ENCODE peak calls at places on chromosomes 1 and 21, in six cellular contexts. L is psoas muscle, F is right atrium auricular region, V is MM.1S, E is thoracic aorta, B is cardiac muscle cell. P is an unnamed sample. For H3K4me1, the result is how much of the 10 kb centered on the place peaks cover.

GRCh38 chr1:26799479-26800133 is 11.9 kb downstream of the PIGV start:
- DNase-seq in B (no peak), F (no peak), E (no peak), V (no peak), L (peak), P (peak)

GRCh38 chr1:8510041-8510823 is 192.3 kb downstream of the SLC45A1 start:
- DNase-seq in E (no peak), L (no peak), B (no peak), V (no peak), F (peak), P (peak)

GRCh38 chr21:44848821-44849521 is 24.5 kb downstream of the PTTG1IP start:
- DNase-seq in V (no peak), L (no peak), B (no peak), E (no peak), F (no peak), P (no peak)

GRCh38 chr1:18058522-18058921 is 49.1 kb upstream of the IGSF21 start:
- DNase-seq in E (no peak), F (no peak), L (no peak), V (no peak), B (no peak), P (no peak)

GRCh38 chr1:8905582-8906191 is 27.2 kb upstream of the ENO1 start:
- DNase-seq in L (no peak), B (no peak), V (no peak), F (no peak), E (no peak), P (no peak)

GRCh38 chr1:177796561-177796960 is 173.3 kb downstream of the SEC16B start:
- DNase-seq in L (no peak), V (no peak), B (no peak), E (no peak), F (no peak), P (no peak)

GRCh38 chr1:222084996-222085395 is 343.1 kb upstream of the DUSP10 start:
- DNase-seq in V (no peak), L (no peak), B (no peak), E (no peak), F (no peak), P (no peak)

GRCh38 chr1:183019860-183020259 is 3.4 kb upstream of the LAMC1 start:
- DNase-seq in B (no peak), F (no peak), L (no peak), E (no peak), V (no peak), P (no peak)

GRCh38 chr1:240149488-240150094 is 57.9 kb downstream of the FMN2 start:
- DNase-seq in L (no peak), E (no peak), F (no peak), B (peak), V (peak), P (no peak)

GRCh38 chr1:210244746-210245367 is 12.3 kb downstream of the SERTAD4 start:
- DNase-seq in F (no peak), L (no peak), V (no peak), B (no peak), E (no peak), P (no peak)

GRCh38 chr1:107389410-107390075 is 248.7 kb downstream of the NTNG1 start:
- DNase-seq in F (no peak), L (no peak), V (peak), B (no peak), E (no peak), P (no peak)

GRCh38 chr1:206911064-206911663 is 10.6 kb downstream of the FCMR start:
- DNase-seq in L (no peak), B (peak), E (no peak), V (peak), F (no peak), P (peak)

GRCh38 chr1:2609271-2610035 is 22.9 kb downstream of the PRXL2B start:
- DNase-seq in V (no peak), L (peak), B (no peak), E (no peak), F (no peak), P (no peak)

GRCh38 chr1:118116401-118116800 is 68.6 kb downstream of the SPAG17 start:
- DNase-seq in B (no peak), L (no peak), V (no peak), E (no peak), F (no peak), P (no peak)

GRCh38 chr1:243253211-243253926 is 1.7 kb downstream of the CEP170 start:
- DNase-seq in V (no peak), F (no peak), L (no peak), E (no peak), B (no peak), P (no peak)

GRCh38 chr1:170355267-170355801 is 176.6 kb upstream of the GORAB start:
- DNase-seq in B (no peak), V (no peak), F (no peak), E (no peak), L (no peak), P (no peak)

GRCh38 chr1:104702731-104703130 is 953.0 kb downstream of the AMY1C start:
- DNase-seq in E (no peak), V (no peak), B (no peak), L (no peak), F (no peak), P (no peak)

GRCh38 chr1:80825067-80825466 is 975.7 kb upstream of the ADGRL2 start:
- DNase-seq in E (no peak), F (no peak), V (no peak), B (no peak), L (no peak), P (no peak)

GRCh38 chr21:41894922-41895557 is 15.9 kb upstream of the PRDM15 start:
- DNase-seq in V (no peak), L (no peak), E (no peak), F (no peak), B (no peak), P (no peak)

DNA sequence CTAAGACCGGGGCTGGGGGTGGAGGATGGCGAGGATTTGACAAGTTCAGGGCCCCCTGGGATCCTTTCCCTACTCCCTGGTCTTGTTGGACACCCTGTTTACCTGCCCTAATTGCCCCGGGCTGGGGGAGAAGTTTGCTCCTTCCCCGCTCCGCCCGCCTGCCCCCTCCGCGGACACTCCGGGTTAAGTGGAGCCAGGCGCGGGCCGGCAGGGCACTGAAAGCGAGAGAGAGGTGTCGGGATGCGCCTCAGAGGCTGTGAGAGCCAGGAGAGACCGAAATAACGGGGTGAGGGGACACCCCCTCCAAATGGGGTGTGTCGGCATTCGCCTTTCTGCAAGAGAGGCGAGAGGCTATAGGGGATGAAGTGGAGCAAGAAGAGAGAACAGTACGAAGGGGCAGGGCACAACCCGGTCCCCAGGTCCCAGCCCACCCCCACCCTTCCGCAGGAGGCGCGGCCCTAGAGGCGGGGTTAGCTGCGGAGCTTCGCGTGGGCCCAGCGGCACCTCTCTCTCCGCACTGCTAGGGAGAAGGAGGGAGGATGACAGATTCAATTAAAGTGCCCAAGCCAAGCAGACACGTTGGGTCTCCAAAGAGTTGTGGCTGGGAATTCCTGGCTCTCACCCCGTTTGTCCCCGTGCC is 3.8 kb downstream of the EFNA3 start:
- DNase-seq in L (no peak), V (no peak), E (no peak), B (peak), F (no peak), P (no peak)
- H3K4me1 ChIP-seq in L (under half), V (half or more), E (half or more), B (under half), F (half or more), P (half or more)

GRCh38 chr1:61253912-61254628 is 171.7 kb downstream of the NFIA start:
- DNase-seq in B (no peak), F (no peak), V (no peak), L (no peak), E (no peak), P (no peak)

GRCh38 chr1:61255324-61255703 is 173.0 kb downstream of the NFIA start:
- DNase-seq in B (no peak), V (no peak), L (no peak), E (no peak), F (no peak), P (no peak)

GRCh38 chr1:61253059-61253735 is 170.8 kb downstream of the NFIA start:
- DNase-seq in F (peak), L (peak), V (no peak), E (no peak), B (peak), P (peak)

GRCh38 chr1:61259379-61260148 is 177.2 kb downstream of the NFIA start:
- DNase-seq in E (no peak), B (no peak), V (no peak), F (no peak), L (no peak), P (no peak)

DNA sequence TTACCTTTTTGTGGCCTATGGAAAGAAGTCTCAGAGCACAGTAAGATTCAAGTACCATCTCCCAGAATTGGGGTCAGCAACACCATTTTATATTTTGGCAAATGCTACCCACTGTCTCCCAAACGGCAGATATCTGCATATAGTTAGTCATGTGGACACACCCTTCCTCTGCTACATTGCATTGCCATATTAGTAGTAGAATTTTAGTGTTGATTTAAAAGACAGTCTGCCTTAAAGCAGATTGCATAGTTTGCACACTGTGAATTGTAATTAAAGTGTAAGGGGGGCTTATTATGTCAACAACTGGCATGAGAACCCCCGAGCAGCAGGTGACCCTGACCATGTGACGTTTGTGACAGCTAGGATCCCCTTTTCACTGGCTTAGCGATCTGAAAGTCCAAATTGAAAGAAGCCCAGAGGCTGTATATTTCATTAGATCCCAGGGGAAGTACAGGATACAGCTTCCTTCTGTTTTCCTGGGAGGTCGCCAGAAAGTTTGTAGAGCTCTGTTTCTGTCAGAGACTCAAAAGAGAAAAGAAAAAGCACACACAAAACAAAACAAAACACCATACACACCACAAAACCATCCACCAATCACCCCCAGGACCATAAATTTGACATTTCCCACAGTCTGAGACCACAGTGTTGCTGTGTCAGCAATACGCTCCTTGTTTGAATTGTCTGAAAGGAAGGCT is 172.4 kb downstream of the NFIA start:
- DNase-seq in L (no peak), F (no peak), V (no peak), E (no peak), B (no peak), P (peak)
- H3K4me3 ChIP-seq in L (peak), F (peak), V (no peak), E (peak), B (no peak), P (peak)

GRCh38 chr1:12405325-12406217 is 175.7 kb downstream of the VPS13D start:
- DNase-seq in V (no peak), L (no peak), F (peak), E (peak), B (peak), P (peak)
- TF ChIP-seq CTCF in V (no peak), L (no peak), F (peak), E (peak), B (peak), P (no peak)

GRCh38 chr1:230865062-230865817 is 3.1 kb downstream of the C1orf198 start:
- DNase-seq in F (no peak), E (no peak), V (no peak), L (no peak), B (no peak), P (no peak)
- H3K4me1 ChIP-seq in F (half or more), E (half or more), V (under half), L (half or more), B (under half), P (under half)

GRCh38 chr1:215673943-215674342 is 106.8 kb downstream of the KCTD3 start:
- DNase-seq in F (no peak), V (no peak), E (no peak), L (no peak), B (no peak), P (no peak)

GRCh38 chr1:215682232-215682631 is 115.1 kb downstream of the KCTD3 start:
- DNase-seq in F (no peak), L (no peak), B (no peak), E (no peak), V (peak), P (no peak)

GRCh38 chr1:215672482-215672881 is 105.4 kb downstream of the KCTD3 start:
- DNase-seq in F (no peak), L (no peak), E (no peak), V (no peak), B (no peak), P (no peak)

GRCh38 chr1:215679231-215679630 is 112.1 kb downstream of the KCTD3 start:
- DNase-seq in E (no peak), V (no peak), F (no peak), B (no peak), L (no peak), P (no peak)

DNA sequence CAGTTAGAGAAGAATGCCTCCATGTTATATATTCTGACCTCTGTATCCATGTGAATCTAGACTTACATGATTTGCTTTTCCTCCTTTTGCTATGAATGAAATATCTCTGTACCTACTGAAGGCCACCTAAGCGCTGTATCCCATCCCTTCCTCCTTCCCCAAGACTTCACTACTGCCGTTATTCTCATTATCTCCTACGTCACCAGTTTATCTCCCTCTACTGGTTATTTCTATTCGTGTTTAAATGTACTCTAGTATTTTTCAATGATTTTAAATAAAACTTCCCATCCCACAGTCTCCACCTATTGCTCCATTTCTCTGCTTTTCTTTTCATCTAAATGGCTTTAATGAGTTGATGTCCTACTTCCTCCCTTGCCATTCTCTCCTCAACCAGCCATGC is 110.0 kb downstream of the KCTD3 start:
- DNase-seq in V (no peak), E (no peak), L (no peak), F (no peak), B (no peak), P (no peak)
- H3K4me3 ChIP-seq in V (no peak), E (no peak), L (no peak), F (no peak), B (no peak), P (no peak)

GRCh38 chr1:42923367-42924248 is 35.1 kb downstream of the SLC2A1 start:
- DNase-seq in V (no peak), F (no peak), B (no peak), E (no peak), L (no peak), P (no peak)

GRCh38 chr1:42922687-42923366 is 35.8 kb downstream of the SLC2A1 start:
- DNase-seq in E (no peak), B (peak), L (no peak), V (peak), F (no peak), P (peak)

GRCh38 chr1:42925132-42925769 is 33.4 kb downstream of the SLC2A1 start:
- DNase-seq in L (no peak), F (no peak), E (no peak), B (no peak), V (no peak), P (no peak)

GRCh38 chr1:42926235-42926869 is 32.3 kb downstream of the SLC2A1 start:
- DNase-seq in B (no peak), V (no peak), E (no peak), F (peak), L (no peak), P (no peak)

GRCh38 chr1:42924249-42925131 is 34.2 kb downstream of the SLC2A1 start:
- DNase-seq in B (peak), L (peak), V (peak), F (peak), E (peak), P (peak)
- TF ChIP-seq CTCF in B (no peak), L (no peak), V (no peak), F (peak), E (no peak), P (no peak)

GRCh38 chr1:16484931-16485330 is 29.2 kb downstream of the RNU1-1 start:
- DNase-seq in B (no peak), L (no peak), V (no peak), F (no peak), E (no peak), P (no peak)

DNA sequence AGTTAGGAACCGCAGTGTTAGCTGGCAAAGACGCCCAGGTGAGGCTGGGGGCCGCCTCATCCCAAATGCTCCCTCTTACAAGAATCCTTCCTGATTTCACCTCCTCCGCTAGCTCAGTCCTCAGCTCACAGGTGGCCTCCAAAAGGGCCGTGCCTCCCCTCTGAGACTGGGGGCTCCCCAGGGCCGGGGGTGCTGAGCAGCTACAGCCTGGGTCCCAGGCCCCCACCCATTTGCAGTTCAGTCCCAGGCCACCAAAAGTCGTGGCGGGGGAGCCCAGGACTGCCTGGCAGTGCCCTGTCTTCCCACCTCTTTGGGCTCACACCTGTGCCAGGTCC is 29.6 kb downstream of the RNU1-1 start:
- DNase-seq in B (no peak), E (no peak), V (no peak), L (no peak), F (no peak), P (no peak)
- H3K4me1 ChIP-seq in B (under half), E (under half), V (under half), L (under half), F (under half), P (under half)

GRCh38 chr1:23627065-23627464 is 64.5 kb upstream of the RPL11 start:
- DNase-seq in L (no peak), B (no peak), E (no peak), V (peak), F (no peak), P (no peak)
- H3K4me3 ChIP-seq in L (no peak), B (no peak), E (no peak), V (peak), F (no peak), P (no peak)

DNA sequence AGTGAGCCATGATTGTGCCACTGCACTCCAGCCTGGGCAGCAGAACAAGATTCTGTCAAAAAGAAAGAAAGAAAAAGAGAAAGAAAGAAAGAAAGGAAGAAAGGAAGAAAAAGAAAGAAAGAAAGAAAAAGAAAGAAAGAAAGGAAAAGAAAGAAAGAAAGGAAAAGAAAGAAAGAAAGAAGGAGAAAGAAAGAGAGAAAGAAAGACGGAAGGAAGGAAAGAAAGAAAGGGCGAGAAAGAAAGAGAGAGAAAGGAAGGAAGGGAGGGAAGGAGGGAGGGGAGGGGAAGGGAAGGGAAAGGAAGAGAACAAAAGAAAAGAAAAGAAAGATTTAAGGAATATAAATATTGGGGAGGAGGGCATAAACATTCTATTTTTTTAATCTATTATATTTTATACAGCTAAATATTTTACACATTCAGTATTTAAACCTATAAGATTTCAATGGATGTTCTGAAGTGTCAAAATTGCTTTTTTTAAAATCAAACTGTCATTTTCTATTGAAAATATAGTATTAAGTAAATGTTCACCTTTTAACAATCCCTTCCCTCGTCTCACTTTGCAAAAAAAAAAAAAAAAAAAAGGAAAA is 6.8 kb upstream of the JAK1 start:
- DNase-seq in B (no peak), F (no peak), L (no peak), E (no peak), V (no peak), P (no peak)
- TF ChIP-seq CTCF in B (no peak), F (no peak), L (no peak), E (no peak), V (no peak), P (no peak)

P was measured in adrenal gland.